ENCODE peak calls at places on chromosomes 16 and 17, in ten cellular contexts. C is HTR-8/SVneo; W is neural progenitor cell; Z is activated B cell treated with CpG ODN at 0.5 μM for 24 hours; T is lower leg skin; U is colonic mucosa; K is effector CD8-positive, alpha-beta T cell; E is heart right ventricle; R is fibroblast of gingiva; X is A549. B is an unnamed sample.

GRCh38 chr16:53773881-53774280 is 69.9 kb downstream of the FTO start:
- DNase-seq in C (no peak), W (no peak), Z (no peak), T (no peak), U (no peak), K (no peak), E (no peak), R (no peak), X (no peak), B (no peak)

GRCh38 chr17:50283246-50283645 is 9.0 kb downstream of the TMEM92 start:
- DNase-seq in C (no peak), W (no peak), Z (no peak), T (no peak), U (no peak), K (no peak), E (no peak), R (no peak), X (no peak), B (no peak)

GRCh38 chr17:32496348-32497078 is 9.7 kb downstream of the CDK5R1 start:
- DNase-seq in C (no peak), W (no peak), Z (no peak), T (peak; percentile 74), U (no peak), K (no peak), E (no peak), R (peak; percentile 20), X (no peak), B (peak; percentile 46)

GRCh38 chr17:34261568-34261967 is 6.5 kb downstream of the CCL2 start:
- DNase-seq in C (no peak), W (no peak), Z (no peak), T (no peak), U (no peak), K (no peak), E (no peak), R (no peak), X (no peak), B (no peak)

GRCh38 chr16:22397459-22397858 is 23.0 kb upstream of the CDR2 start:
- DNase-seq in C (peak; percentile 53), W (no peak), Z (no peak), T (no peak), U (no peak), K (no peak), E (no peak), R (peak; percentile 98), X (no peak), B (peak; percentile 96)

GRCh38 chr17:13465678-13466077 is 136.1 kb downstream of the HS3ST3A1 start:
- DNase-seq in C (no peak), W (no peak), Z (no peak), T (no peak), U (no peak), K (no peak), E (no peak), R (no peak), X (no peak), B (no peak)

GRCh38 chr17:77877674-77878355 is 80.7 kb upstream of the TNRC6C start:
- DNase-seq in C (no peak), W (no peak), Z (no peak), T (no peak), U (no peak), K (no peak), E (no peak), R (no peak), X (no peak), B (no peak)

GRCh38 chr16:13988038-13988437 is 68.1 kb downstream of the ERCC4 start:
- DNase-seq in C (no peak), W (no peak), Z (no peak), T (no peak), U (no peak), K (no peak), E (no peak), R (no peak), X (no peak), B (no peak)

GRCh38 chr16:54931041-54931756 is 534 bp downstream of the IRX5 start:
- DNase-seq in C (no peak), W (peak; percentile 79), Z (no peak), T (no peak), U (no peak), K (no peak), E (peak; percentile 40), R (peak; percentile 46), X (peak; percentile 58), B (no peak)

GRCh38 chr16:29790949-29791844 is 646 bp downstream of the KIF22 start:
- DNase-seq in C (no peak), W (peak; percentile 30), Z (no peak), T (no peak), U (no peak), K (no peak), E (no peak), R (no peak), X (no peak), B (no peak)

GRCh38 chr16:67662653-67663010 is 1.9 kb downstream of the PARD6A start:
- DNase-seq in C (no peak), W (no peak), Z (no peak), T (no peak), U (no peak), K (no peak), E (no peak), R (no peak), X (no peak), B (no peak)

GRCh38 chr17:44589316-44590071 is 32.2 kb downstream of the FZD2 start:
- DNase-seq in C (no peak), W (no peak), Z (no peak), T (no peak), U (no peak), K (no peak), E (no peak), R (peak; percentile 54), X (no peak), B (peak; percentile 79)

GRCh38 chr17:62740066-62740465 is 68.0 kb downstream of the MARCHF10 start:
- DNase-seq in C (no peak), W (peak; percentile 29), Z (no peak), T (no peak), U (no peak), K (no peak), E (no peak), R (peak; percentile 62), X (no peak), B (peak; percentile 71)

GRCh38 chr16:27025581-27025980 is 41.1 kb upstream of the C16orf82 start:
- DNase-seq in C (no peak), W (no peak), Z (no peak), T (peak; percentile 40), U (no peak), K (no peak), E (no peak), R (no peak), X (peak; percentile 4), B (no peak)

GRCh38 chr17:14196337-14196997 is 40.2 kb downstream of the CDRT15 start:
- DNase-seq in C (no peak), W (no peak), Z (no peak), T (no peak), U (no peak), K (no peak), E (no peak), R (no peak), X (no peak), B (no peak)

GRCh38 chr16:77059441-77059840 is 131.5 kb upstream of the MON1B start:
- DNase-seq in C (no peak), W (no peak), Z (no peak), T (no peak), U (no peak), K (no peak), E (no peak), R (no peak), X (no peak), B (no peak)

GRCh38 chr17:53924530-53925455 is 102.1 kb downstream of the KIF2B start:
- DNase-seq in C (no peak), W (peak; percentile 36), Z (no peak), T (no peak), U (no peak), K (no peak), E (no peak), R (no peak), X (peak; percentile 1), B (no peak)

GRCh38 chr16:89169778-89170177 is 1.8 kb upstream of the CDH15 start:
- DNase-seq in C (no peak), W (no peak), Z (no peak), T (no peak), U (no peak), K (no peak), E (no peak), R (no peak), X (no peak), B (no peak)

B was measured in foreskin fibroblast.